ENCODE peak calls at places on chromosomes 5 and 9, in four cellular contexts. X is hepatocyte, K is transverse colon, T is H9. E is an unnamed sample. For H3K4me1 and H3K27me3, the result is how much of the 10 kb centered on the place peaks cover.

GRCh38 chr9:128420060-128420650 is 502 bp upstream of the CERCAM start:
- DNase-seq in X (peak), K (peak), T (no peak), E (peak)

GRCh38 chr9:105501414-105501813 is 53.6 kb downstream of the FSD1L start:
- DNase-seq in X (no peak), K (no peak), T (no peak), E (no peak)

GRCh38 chr5:43661102-43661501 is 58.1 kb downstream of the NNT start:
- DNase-seq in X (peak), K (no peak), T (no peak), E (no peak)

GRCh38 chr5:167982-168660 is 23.2 kb upstream of the LRRC14B start:
- DNase-seq in X (peak), K (no peak), T (peak), E (no peak)

GRCh38 chr5:56900858-56901578 is 8.4 kb upstream of the SETD9 start:
- DNase-seq in X (peak), K (no peak), T (no peak), E (no peak)

GRCh38 chr9:133035669-133036068 is 4.9 kb downstream of the GTF3C5 start:
- DNase-seq in X (no peak), K (no peak), T (no peak), E (no peak)

GRCh38 chr5:164048527-164048926 is 543.1 kb downstream of the MAT2B start:
- DNase-seq in X (no peak), K (no peak), T (no peak), E (no peak)

GRCh38 chr9:21502586-21502985 is 20.5 kb upstream of the IFNE start:
- DNase-seq in X (no peak), K (no peak), T (no peak), E (no peak)

GRCh38 chr5:130526708-130527107 is 622.4 kb downstream of the CHSY3 start:
- DNase-seq in X (no peak), K (no peak), T (no peak), E (no peak)

GRCh38 chr5:78550891-78551290 is 97.7 kb downstream of the LHFPL2 start:
- DNase-seq in X (no peak), K (no peak), T (no peak), E (no peak)

GRCh38 chr9:72353455-72354116 is 11.4 kb downstream of the ZFAND5 start:
- DNase-seq in X (peak), K (no peak), T (no peak), E (no peak)

GRCh38 chr9:136297766-136298735 is 5.8 kb downstream of the CCDC187 start:
- DNase-seq in X (no peak), K (no peak), T (no peak), E (no peak)

GRCh38 chr9:123727332-123727731 is 202.6 kb downstream of the DENND1A start:
- DNase-seq in X (no peak), K (no peak), T (no peak), E (no peak)

GRCh38 chr5:60961685-60962084 is 16.7 kb downstream of the NDUFAF2 start:
- DNase-seq in X (no peak), K (no peak), T (no peak), E (no peak)

GRCh38 chr5:93189707-93190120 is 391.3 kb downstream of the NR2F1-AS1 start:
- DNase-seq in X (peak), K (no peak), T (no peak), E (no peak)

GRCh38 chr9:33161011-33161588 is 6.0 kb downstream of the B4GALT1 start:
- DNase-seq in X (peak), K (peak), T (no peak), E (peak)

GRCh38 chr5:154811239-154811638 is 39.2 kb downstream of the FAXDC2 start:
- DNase-seq in X (no peak), K (no peak), T (no peak), E (no peak)

GRCh38 chr5:124176692-124177091 is 569.7 kb downstream of the ZNF608 start:
- DNase-seq in X (no peak), K (no peak), T (no peak), E (no peak)
- TF ChIP-seq CTCF in X (no peak), K (no peak), T (peak), E (no peak)

DNA sequence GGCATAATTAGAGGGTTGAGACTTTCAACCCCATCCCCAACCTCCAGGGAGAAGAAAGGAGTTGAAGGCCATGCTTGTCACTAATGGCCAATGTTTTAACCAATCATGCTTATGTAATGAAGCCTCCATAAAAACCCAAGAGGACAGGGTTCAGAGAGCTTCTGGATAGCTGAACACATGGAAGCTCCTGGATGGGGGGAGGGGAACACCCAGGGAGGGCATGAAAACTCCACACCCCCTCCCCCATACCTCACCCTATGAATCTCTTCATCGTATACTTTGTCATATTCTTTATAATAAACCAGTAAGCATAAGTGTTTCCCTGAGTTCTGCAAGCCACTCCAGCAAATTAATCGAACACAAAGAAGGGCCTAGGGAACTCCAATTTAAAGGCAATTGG is 81.7 kb downstream of the ALDH7A1 start:
- DNase-seq in X (no peak), K (no peak), T (no peak), E (no peak)
- H3K4me1 ChIP-seq in X (under half), K (under half), T (under half), E (under half)

GRCh38 chr5:149182241-149182640 is 40.9 kb downstream of the ABLIM3 start:
- DNase-seq in X (no peak), K (no peak), T (no peak), E (no peak)

GRCh38 chr5:149188383-149188782 is 47.1 kb downstream of the ABLIM3 start:
- DNase-seq in X (no peak), K (no peak), T (no peak), E (no peak)

GRCh38 chr5:149181702-149182101 is 40.4 kb downstream of the ABLIM3 start:
- DNase-seq in X (no peak), K (no peak), T (no peak), E (no peak)

GRCh38 chr5:149185067-149185466 is 43.8 kb downstream of the ABLIM3 start:
- DNase-seq in X (no peak), K (no peak), T (no peak), E (no peak)

DNA sequence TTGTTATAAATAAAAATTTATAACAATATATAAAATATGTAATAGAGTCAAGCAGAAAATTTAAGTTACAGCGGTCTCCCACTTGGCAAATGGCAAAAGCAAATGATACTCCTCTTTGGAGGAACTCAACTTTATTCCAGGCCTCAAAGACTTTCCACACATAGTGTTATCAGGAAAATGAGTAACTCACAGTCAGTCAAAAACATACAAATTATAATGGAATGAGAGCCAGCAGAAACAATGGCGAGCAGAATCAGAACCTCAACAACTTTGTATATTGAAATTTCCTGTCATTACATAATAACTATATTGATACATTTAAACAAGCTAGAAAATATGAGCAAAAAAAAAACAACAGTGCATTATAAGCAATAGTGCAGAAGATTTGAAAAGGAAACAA is 45.2 kb downstream of the ABLIM3 start:
- DNase-seq in X (no peak), K (no peak), T (no peak), E (no peak)
- H3K27me3 ChIP-seq in X (under half), K (under half), T (under half), E (under half)

GRCh38 chr5:173395933-173396308 is 67.7 kb upstream of the STC2 start:
- DNase-seq in X (no peak), K (no peak), T (no peak), E (no peak)

GRCh38 chr5:173395257-173395932 is 67.2 kb upstream of the STC2 start:
- DNase-seq in X (no peak), K (no peak), T (peak), E (no peak)

GRCh38 chr5:173394701-173395100 is 66.5 kb upstream of the STC2 start:
- DNase-seq in X (no peak), K (no peak), T (no peak), E (no peak)

GRCh38 chr5:173397531-173397930 is 69.3 kb upstream of the STC2 start:
- DNase-seq in X (no peak), K (no peak), T (no peak), E (no peak)

DNA sequence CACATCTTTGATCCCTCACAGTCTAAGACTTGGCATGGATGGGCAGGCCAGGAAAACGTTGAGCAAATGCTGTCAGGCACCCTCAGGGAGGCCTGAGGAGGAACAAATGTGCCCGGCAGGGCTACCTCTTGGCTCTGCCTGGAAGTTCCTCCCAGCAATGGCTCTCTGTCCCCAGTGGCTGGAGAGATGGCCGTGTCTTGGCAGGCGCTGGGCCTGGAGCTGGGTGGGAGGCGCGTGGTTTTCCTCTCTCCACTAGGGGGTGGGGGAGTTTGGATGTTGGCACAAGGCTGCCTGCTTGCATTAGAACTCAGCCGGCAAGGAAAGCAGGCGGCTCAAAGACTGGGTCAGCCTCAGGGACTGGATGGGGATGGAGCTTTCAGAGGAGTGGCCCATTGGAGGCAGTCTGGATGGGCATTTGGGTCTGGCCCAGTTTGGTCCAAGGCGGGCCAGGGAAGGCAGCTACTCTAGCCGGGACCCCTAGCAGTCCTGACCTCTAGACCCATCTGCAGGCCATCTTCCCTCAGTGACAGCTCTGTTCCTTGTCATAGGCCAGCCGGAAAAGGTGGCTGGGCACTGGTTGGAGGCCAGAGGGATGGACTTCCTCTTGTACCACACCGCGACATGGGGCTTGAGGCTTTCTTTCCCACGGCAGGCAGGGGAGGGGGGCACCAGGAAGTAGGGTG is 68.2 kb upstream of the STC2 start:
- DNase-seq in X (no peak), K (no peak), T (peak), E (no peak)
- TF ChIP-seq CTCF in X (no peak), K (no peak), T (peak), E (no peak)

DNA sequence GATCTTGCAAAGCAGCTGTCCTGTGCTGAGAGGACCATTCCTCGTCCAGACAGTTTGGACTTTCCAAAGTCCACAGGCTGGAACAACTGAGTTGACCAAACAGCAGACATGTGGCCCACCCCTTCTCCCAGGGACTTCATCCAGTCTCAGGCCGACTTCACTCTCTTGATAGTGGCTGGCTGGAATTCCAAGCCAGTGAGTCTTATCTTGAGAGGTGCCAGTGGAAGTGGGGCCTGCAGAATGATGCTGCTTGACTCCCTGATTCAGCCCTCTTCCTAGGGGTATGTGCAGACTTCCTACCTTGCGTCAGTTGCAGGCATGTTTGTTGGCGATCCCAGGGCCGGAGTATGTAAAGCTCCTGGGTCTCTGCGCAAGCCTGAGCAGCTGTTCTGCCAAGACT is 131.4 kb upstream of the TSLP start:
- DNase-seq in X (no peak), K (no peak), T (no peak), E (no peak)
- H3K4me1 ChIP-seq in X (under half), K (under half), T (under half), E (under half)

DNA sequence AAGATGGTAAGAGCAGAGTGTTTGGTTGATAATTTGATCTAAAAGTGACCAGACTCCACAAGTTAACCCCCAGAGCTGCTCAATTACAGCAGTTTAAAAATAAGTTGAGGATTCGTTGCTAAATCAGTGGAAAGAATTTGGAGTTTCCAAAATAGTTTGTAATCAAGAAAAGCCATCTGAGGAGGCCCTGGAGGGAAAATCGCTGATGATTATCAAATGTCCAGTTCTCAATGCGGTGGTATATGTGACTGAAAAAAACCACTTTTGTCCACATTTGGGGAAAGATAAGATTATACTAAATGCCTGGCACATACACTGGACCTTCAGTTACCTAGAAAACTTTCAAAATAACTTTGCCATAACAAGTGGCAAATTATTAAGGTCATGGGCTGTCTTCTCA is 148.3 kb downstream of the DOCK8 start:
- DNase-seq in X (no peak), K (no peak), T (no peak), E (no peak)
- H3K27me3 ChIP-seq in X (under half), K (under half), T (under half), E (under half)

E was measured in left lung.